ENCODE peak calls at places on chromosome X, in seven cellular contexts. L, C, F, R, M, S and X are unnamed samples.
A peak's percentile ranks its signal among the peaks of the same experiment; 100 is the strongest.

GRCh38 chrX:135974279-135974856 is 580 bp upstream of the MMGT1 start:
- DNase-seq in S (peak; percentile 72), F (peak; percentile 75), M (peak; percentile 75), R (peak; percentile 67), C (peak; percentile 74), L (peak; percentile 86), X (no peak)

GRCh38 chrX:77431227-77431626 is 16.0 kb upstream of the FGF16 start:
- DNase-seq in C (no peak), L (no peak), R (no peak), S (no peak), M (peak; percentile 8), F (no peak), X (peak; percentile 27)

GRCh38 chrX:130728208-130728607 is 174.8 kb downstream of the ENOX2 start:
- DNase-seq in C (no peak), F (no peak), M (no peak), R (no peak), L (no peak), S (no peak), X (no peak)

GRCh38 chrX:79182616-79183015 is 38.1 kb downstream of the GPR174 start:
- DNase-seq in S (no peak), F (no peak), C (no peak), M (no peak), R (no peak), L (no peak), X (no peak)

GRCh38 chrX:1496076-1496475 is 40.9 kb downstream of the P2RY8 start:
- DNase-seq in S (no peak), M (peak; percentile 46), L (no peak), R (no peak), F (no peak), C (no peak), X (no peak)

GRCh38 chrX:66638591-66639500 is at the start of gene EDA2R:
- DNase-seq in S (peak; percentile 44), M (peak; percentile 81), L (peak; percentile 57), C (peak; percentile 34), F (peak; percentile 23), R (peak; percentile 12), X (peak; percentile 85)

GRCh38 chrX:13087322-13088154 is 43.1 kb upstream of the FAM9C start:
- DNase-seq in F (no peak), M (peak; percentile 89), L (no peak), C (no peak), R (peak; percentile 62), S (no peak), X (no peak)

GRCh38 chrX:131828482-131828881 is 194.6 kb upstream of the STK26 start:
- DNase-seq in R (no peak), S (no peak), L (no peak), M (no peak), C (no peak), F (no peak), X (no peak)

GRCh38 chrX:107449490-107450175 is at the start of gene FRMPD3:
- DNase-seq in R (no peak), S (no peak), L (no peak), M (peak; percentile 64), C (no peak), F (peak; percentile 26), X (no peak)

GRCh38 chrX:49977319-49978090 is 55.1 kb downstream of the CLCN5 start:
- DNase-seq in R (no peak), F (no peak), C (no peak), M (no peak), L (no peak), S (no peak), X (no peak)

GRCh38 chrX:17563515-17563914 is 173.8 kb upstream of the SCML1 start:
- DNase-seq in S (no peak), R (no peak), L (no peak), F (no peak), C (no peak), M (no peak), X (no peak)

GRCh38 chrX:140712413-140713173 is 3.0 kb downstream of the LINC00632 start:
- DNase-seq in M (no peak), C (peak; percentile 68), F (peak; percentile 30), L (peak; percentile 43), S (peak; percentile 17), R (peak; percentile 24), X (peak; percentile 2)

GRCh38 chrX:2512501-2512900 is 11.7 kb upstream of the DHRSX start:
- DNase-seq in F (no peak), M (no peak), L (no peak), S (no peak), C (no peak), R (no peak), X (no peak)

GRCh38 chrX:42714981-42715688 is 62.8 kb downstream of the PPP1R2C start:
- DNase-seq in F (no peak), R (peak; percentile 38), M (no peak), C (peak; percentile 69), L (peak; percentile 63), S (peak; percentile 66), X (no peak)

GRCh38 chrX:103688949-103689348 is 2.5 kb upstream of the MORF4L2 start:
- DNase-seq in R (no peak), S (no peak), L (no peak), M (peak; percentile 59), F (no peak), C (no peak), X (no peak)

GRCh38 chrX:13688384-13688771 is 550 bp upstream of the RAB9A start:
- DNase-seq in S (no peak), F (no peak), C (no peak), L (no peak), M (no peak), R (no peak), X (no peak)

GRCh38 chrX:32153586-32153985 is 1057.8 kb downstream of the DMD start:
- DNase-seq in C (no peak), L (no peak), F (no peak), R (no peak), S (no peak), M (no peak), X (no peak)

GRCh38 chrX:115261148-115261547 is 27.3 kb upstream of the LRCH2 start:
- DNase-seq in L (no peak), F (no peak), C (no peak), S (no peak), R (no peak), M (no peak), X (no peak)

GRCh38 chrX:17839269-17839668 is 21.8 kb downstream of the RAI2 start:
- DNase-seq in S (no peak), R (no peak), L (no peak), F (no peak), C (no peak), M (no peak), X (no peak)

GRCh38 chrX:109448539-109448938 is 33.3 kb downstream of the GUCY2F start:
- DNase-seq in F (no peak), C (no peak), L (no peak), M (no peak), S (no peak), R (no peak), X (no peak)

GRCh38 chrX:139382529-139382928 is 148.0 kb upstream of the F9 start:
- DNase-seq in L (no peak), R (no peak), S (no peak), C (no peak), F (no peak), M (no peak), X (no peak)

GRCh38 chrX:152637649-152638442 is at the start of gene GABRQ:
- DNase-seq in R (no peak), F (no peak), L (peak; percentile 84), C (peak; percentile 47), M (no peak), S (no peak), X (no peak)

GRCh38 chrX:107565005-107565404 is 63.3 kb upstream of the PRPS1 start:
- DNase-seq in C (no peak), L (no peak), M (no peak), R (no peak), S (no peak), F (no peak), X (no peak)

GRCh38 chrX:129461801-129462456 is 61.4 kb downstream of the SMARCA1 start:
- DNase-seq in M (no peak), R (no peak), S (no peak), C (no peak), F (no peak), L (no peak), X (no peak)

DNA sequence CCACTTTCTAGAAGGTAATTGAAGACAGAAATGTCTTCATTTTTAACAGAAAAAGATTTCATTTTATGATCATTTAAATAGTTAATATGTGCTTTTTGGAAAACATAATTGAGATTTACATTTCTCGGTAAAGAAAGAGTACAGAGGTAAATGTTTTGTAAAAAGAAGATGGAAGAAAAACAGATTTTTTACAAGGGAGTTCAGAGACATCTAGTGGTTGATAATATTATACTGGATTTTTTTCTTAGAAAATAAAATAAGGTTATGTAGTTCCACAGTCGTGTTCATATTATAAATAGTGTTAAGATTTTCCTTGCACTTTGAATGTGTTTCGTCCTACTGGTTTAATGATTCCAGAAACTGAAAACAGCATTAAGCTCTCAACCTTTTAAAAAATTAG is 60.6 kb downstream of the SMARCA1 start:
- DNase-seq in R (no peak), M (no peak), S (no peak), C (no peak), L (no peak), F (no peak), X (no peak)
- TF ChIP-seq CTCF in R (no peak), M (peak; percentile 51), S (no peak), C (no peak), L (no peak), F (no peak), X (no peak)

GRCh38 chrX:97366246-97366645 is 482.5 kb downstream of the RPA4 start:
- DNase-seq in M (no peak), C (no peak), L (no peak), F (no peak), S (no peak), R (no peak), X (no peak)

GRCh38 chrX:97367149-97367548 is 483.4 kb downstream of the RPA4 start:
- DNase-seq in L (no peak), C (no peak), F (no peak), S (no peak), M (no peak), R (no peak), X (no peak)

GRCh38 chrX:97363843-97364242 is 480.1 kb downstream of the RPA4 start:
- DNase-seq in M (no peak), R (no peak), L (no peak), S (no peak), F (no peak), C (no peak), X (no peak)
- H3K4me3 ChIP-seq in M (no peak overlapping the region), R (no peak overlapping the region), L (no peak overlapping the region), S (no peak overlapping the region), F (no peak overlapping the region), C (no peak overlapping the region), X (no peak overlapping the region)

DNA sequence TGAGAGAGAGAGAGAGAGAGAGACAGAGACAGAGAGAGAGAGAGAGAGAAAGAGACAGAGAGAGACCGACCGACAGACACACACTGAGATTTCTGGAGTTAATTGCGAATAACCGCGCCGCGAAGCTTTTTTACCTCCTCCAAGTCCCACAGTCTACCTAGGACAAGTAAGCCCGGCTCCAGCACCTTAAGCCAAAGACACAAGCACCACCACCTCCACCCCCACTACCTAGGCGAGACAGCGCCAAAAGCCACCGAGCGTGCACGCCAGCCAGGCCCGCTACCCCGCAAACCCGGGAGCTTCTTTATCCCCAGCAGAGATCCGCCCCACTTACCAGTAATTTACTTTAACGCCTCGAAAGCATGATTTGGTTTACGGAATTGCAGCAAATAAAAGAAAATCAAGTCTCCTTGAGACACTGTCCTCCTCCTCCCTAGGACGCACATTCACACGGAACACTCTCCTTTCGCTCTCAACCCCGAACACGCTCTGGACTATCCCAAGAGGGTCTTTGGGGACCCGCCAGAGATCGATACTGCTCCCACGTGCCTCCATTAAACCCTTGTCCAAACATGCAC is 649.6 kb upstream of the DIPK2B start:
- DNase-seq in F (peak; percentile 16), M (no peak), R (peak; percentile 14), C (no peak), S (peak; percentile 26), L (no peak), X (no peak)
- TF ChIP-seq CTCF in F (no peak), M (no peak), R (no peak), C (no peak), S (no peak), L (no peak), X (no peak)

GRCh38 chrX:25726539-25726938 is 411.6 kb upstream of the MAGEB18 start:
- DNase-seq in C (no peak), F (no peak), L (no peak), M (no peak), S (no peak), R (no peak), X (no peak)
- H3K4me3 ChIP-seq in C (no peak overlapping the region), F (no peak overlapping the region), L (no peak overlapping the region), M (no peak overlapping the region), S (no peak overlapping the region), R (no peak overlapping the region), X (no peak overlapping the region)